ENCODE peak calls at places on chromosomes 16 and 17, in seven cellular contexts. Y is left ventricle myocardium inferior, V is adipocyte, I is breast epithelium, G is kidney epithelial cell, E is SJSA1, J is fibroblast of lung. H is an unnamed sample.

GRCh38 chr16:67847064-67847861 is at the start of gene CENPT:
- DNase-seq in E (peak; percentile 73), Y (peak; percentile 68), V (peak; percentile 87), J (peak; percentile 87), I (peak; percentile 41), G (no peak), H (peak; percentile 53)

GRCh38 chr17:43851744-43852143 is 4.8 kb downstream of the CD300LG start:
- DNase-seq in Y (no peak), V (no peak), J (no peak), I (no peak), G (no peak), E (no peak), H (no peak)

GRCh38 chr17:7132511-7133094 is 18.0 kb upstream of the ASGR2 start:
- DNase-seq in V (no peak), J (no peak), Y (no peak), G (no peak), E (no peak), I (no peak), H (no peak)

GRCh38 chr17:27848941-27849340 is 44.2 kb downstream of the LYRM9 start:
- DNase-seq in Y (no peak), E (no peak), I (no peak), G (no peak), V (no peak), J (no peak), H (no peak)

GRCh38 chr16:72769876-72770275 is 278.1 kb downstream of the ZFHX3 start:
- DNase-seq in G (no peak), V (no peak), I (no peak), J (no peak), Y (no peak), E (no peak), H (no peak)

GRCh38 chr16:57244463-57244766 is 644 bp upstream of the ARL2BP start:
- DNase-seq in E (no peak), Y (no peak), J (no peak), I (no peak), G (no peak), V (no peak), H (no peak)

GRCh38 chr17:2123467-2124251 is 68.8 kb downstream of the HIC1 start:
- DNase-seq in Y (no peak), J (peak; percentile 65), E (peak; percentile 68), V (peak; percentile 42), G (no peak), I (no peak), H (peak; percentile 27)

GRCh38 chr17:59342681-59343127 is 11.2 kb downstream of the YPEL2 start:
- DNase-seq in G (no peak), J (no peak), I (no peak), E (no peak), Y (no peak), V (no peak), H (no peak)

GRCh38 chr16:86948046-86948445 is 369.1 kb downstream of the C16orf95 start:
- DNase-seq in E (no peak), G (no peak), J (no peak), V (no peak), I (no peak), Y (no peak), H (no peak)

GRCh38 chr16:19835989-19836421 is 48.6 kb downstream of the GPRC5B start:
- DNase-seq in E (no peak), G (no peak), V (peak; percentile 20), Y (no peak), J (peak; percentile 76), I (no peak), H (no peak)

GRCh38 chr16:4612474-4612931 is 2.2 kb downstream of the UBALD1 start:
- DNase-seq in J (no peak), E (no peak), I (no peak), Y (no peak), G (no peak), V (peak; percentile 15), H (no peak)

GRCh38 chr17:67733371-67733770 is 15.6 kb downstream of the NOL11 start:
- DNase-seq in J (no peak), V (no peak), I (no peak), E (no peak), G (no peak), Y (no peak), H (no peak)

DNA sequence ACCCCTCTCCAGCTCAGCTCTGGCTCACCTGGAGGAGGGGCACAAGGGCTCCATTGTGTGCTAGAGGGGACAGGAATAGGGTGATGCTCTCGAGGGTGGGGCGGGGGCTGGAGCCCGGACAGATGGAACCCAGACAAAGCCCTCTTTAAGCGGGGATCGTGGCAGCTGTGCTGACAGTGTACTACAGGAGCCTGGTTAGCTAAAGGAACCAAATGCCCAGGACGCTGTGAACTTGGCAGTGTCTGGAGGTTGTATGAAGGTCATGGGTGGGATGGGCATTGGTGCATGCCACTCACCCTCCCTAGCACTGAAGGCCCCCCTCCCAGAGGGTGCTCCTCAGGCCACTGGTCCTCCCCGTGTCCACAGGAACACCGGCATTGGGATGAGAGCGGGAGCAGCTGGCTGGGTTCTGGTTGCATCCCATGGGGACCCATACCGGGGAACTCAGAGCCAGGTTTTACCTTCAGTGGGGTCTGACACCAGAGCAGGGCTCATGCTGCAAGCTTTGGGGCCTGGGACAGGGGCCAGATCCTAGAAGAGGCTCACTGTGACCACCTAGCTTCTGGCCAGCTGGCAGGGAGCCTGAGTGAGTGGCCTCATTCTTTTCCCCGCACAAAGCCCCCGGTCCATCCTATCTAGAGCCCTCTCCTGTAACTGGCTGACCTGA is 11.9 kb downstream of the KIF19 start:
- DNase-seq in I (no peak), G (no peak), V (no peak), Y (no peak), E (no peak), J (no peak), H (no peak)
- H3K27me3 ChIP-seq in I (peaks cover 33% of the 10 kb centered on the region), G (peaks cover under 1% of the 10 kb centered on the region), V (peaks cover 47% of the 10 kb centered on the region), Y (peaks cover 14% of the 10 kb centered on the region), E (peaks cover 74% of the 10 kb centered on the region), J (no peaks in the 10 kb centered on the region), H (no peaks in the 10 kb centered on the region)

GRCh38 chr17:46772879-46773620 is 45.4 kb downstream of the WNT3 start:
- DNase-seq in E (no peak), V (no peak), I (no peak), J (no peak), Y (no peak), G (no peak), H (no peak)
- H3K4me3 ChIP-seq in E (no peak overlapping the region), V (no peak overlapping the region), I (no peak overlapping the region), J (no peak overlapping the region), Y (no peak overlapping the region), G (no peak overlapping the region), H (no peak overlapping the region)

DNA sequence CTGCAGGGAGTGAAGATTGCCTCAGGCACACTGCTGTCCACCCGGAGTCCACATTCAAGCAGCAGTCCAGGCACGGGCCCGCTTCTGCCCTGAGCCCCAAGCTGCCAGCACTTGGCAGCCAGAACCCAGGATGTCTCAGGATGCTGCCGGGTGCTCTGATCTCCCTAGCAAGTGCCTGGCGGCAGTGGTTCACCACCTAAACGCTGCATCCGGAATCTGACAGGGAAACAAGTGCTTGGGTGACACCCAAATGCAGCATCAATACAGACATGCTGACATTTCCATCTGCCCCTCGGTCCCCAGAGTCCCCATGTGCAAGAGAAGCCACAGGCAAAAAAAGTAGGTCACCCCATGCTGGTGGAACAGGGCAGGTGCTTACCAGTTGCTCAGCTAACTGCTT is 197.1 kb upstream of the RPL38 start:
- DNase-seq in V (no peak), E (no peak), J (no peak), Y (no peak), G (no peak), I (no peak), H (no peak)
- H3K27me3 ChIP-seq in V (peaks cover 41% of the 10 kb centered on the region), E (peaks cover 45% of the 10 kb centered on the region), J (no peaks in the 10 kb centered on the region), Y (peaks cover 95% of the 10 kb centered on the region), G (no peaks in the 10 kb centered on the region), I (peaks cover 48% of the 10 kb centered on the region), H (peaks cover 28% of the 10 kb centered on the region)

GRCh38 chr16:22635345-22635744 is 124.7 kb downstream of the NPIPB5 start:
- DNase-seq in I (no peak), G (no peak), E (no peak), Y (no peak), V (no peak), J (peak; percentile 12), H (no peak)

GRCh38 chr16:22633280-22633679 is 122.6 kb downstream of the NPIPB5 start:
- DNase-seq in E (no peak), I (no peak), J (no peak), V (no peak), G (no peak), Y (no peak), H (no peak)

GRCh38 chr16:22633794-22634193 is 123.1 kb downstream of the NPIPB5 start:
- DNase-seq in I (no peak), J (no peak), E (no peak), Y (no peak), V (no peak), G (no peak), H (no peak)

GRCh38 chr16:22634913-22635312 is 124.2 kb downstream of the NPIPB5 start:
- DNase-seq in G (no peak), I (no peak), E (no peak), V (no peak), J (no peak), Y (no peak), H (no peak)

GRCh38 chr16:22635801-22636200 is 125.1 kb downstream of the NPIPB5 start:
- DNase-seq in V (no peak), E (no peak), G (no peak), I (no peak), J (no peak), Y (no peak), H (no peak)
- H3K4me3 ChIP-seq in V (no peak overlapping the region), E (no peak overlapping the region), G (no peak overlapping the region), I (no peak overlapping the region), J (no peak overlapping the region), Y (no peak overlapping the region), H (no peak overlapping the region)

GRCh38 chr17:44966348-44967025 is 1.6 kb downstream of the C1QL1 start:
- DNase-seq in E (no peak), Y (no peak), V (no peak), J (no peak), I (no peak), G (no peak), H (no peak)
- H3K27me3 ChIP-seq in E (peaks cover 30% of the 10 kb centered on the region), Y (peaks cover 83% of the 10 kb centered on the region), V (peaks cover 45% of the 10 kb centered on the region), J (peaks cover 36% of the 10 kb centered on the region), I (peaks cover 27% of the 10 kb centered on the region), G (peaks cover 47% of the 10 kb centered on the region), H (peaks cover 20% of the 10 kb centered on the region)

GRCh38 chr17:39926135-39926587 is 1.2 kb downstream of the ORMDL3 start:
- DNase-seq in I (no peak), E (no peak), G (no peak), J (no peak), Y (no peak), V (no peak), H (no peak)

GRCh38 chr17:39923836-39924690 is 3.3 kb downstream of the ORMDL3 start:
- DNase-seq in I (no peak), J (no peak), E (no peak), G (no peak), Y (no peak), V (no peak), H (peak; percentile 81)

GRCh38 chr17:39925282-39926134 is 1.9 kb downstream of the ORMDL3 start:
- DNase-seq in G (no peak), E (no peak), Y (no peak), V (no peak), I (no peak), J (no peak), H (no peak)

GRCh38 chr17:39923230-39923629 is 4.2 kb downstream of the ORMDL3 start:
- DNase-seq in V (no peak), E (no peak), G (no peak), I (no peak), J (no peak), Y (no peak), H (no peak)

DNA sequence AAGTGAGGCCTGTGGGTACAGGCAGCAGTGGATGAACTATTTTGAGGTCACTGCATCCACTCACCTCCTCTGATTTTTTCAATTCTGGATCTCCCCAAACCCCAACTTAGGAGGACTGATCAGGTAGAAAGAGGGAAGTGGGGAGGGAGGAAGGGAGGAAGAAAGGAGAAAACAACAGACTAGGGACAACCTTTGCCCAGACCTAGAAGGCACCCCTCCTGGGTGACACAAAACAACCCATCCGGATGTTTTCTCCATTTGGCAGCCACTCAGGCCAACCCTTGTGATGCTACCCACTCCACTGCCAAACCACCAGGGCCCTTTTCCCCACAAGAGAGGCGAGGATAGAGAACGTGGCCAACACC is 2.7 kb downstream of the ORMDL3 start:
- DNase-seq in G (no peak), E (no peak), J (no peak), Y (no peak), I (no peak), V (no peak), H (no peak)
- H3K4me3 ChIP-seq in G (no peak overlapping the region), E (no peak overlapping the region), J (no peak overlapping the region), Y (no peak overlapping the region), I (no peak overlapping the region), V (peak overlapping the region; percentile 17), H (no peak overlapping the region)

H was measured in MG63.